ENCODE peak calls at places on chromosome 13, in six cellular contexts. F, U, A, L, R and C are unnamed samples.

GRCh38 chr13:112245179-112245724 is 130.9 kb upstream of the SPACA7 start:
- DNase-seq in R (no peak), A (no peak), F (no peak), U (no peak), L (no peak), C (no peak)

GRCh38 chr13:89883893-89884448 is 1463.5 kb upstream of the MIR17HG start:
- DNase-seq in F (no peak), L (no peak), R (no peak), A (no peak), U (no peak), C (no peak)

GRCh38 chr13:30159446-30159839 is 147.9 kb downstream of the KATNAL1 start:
- DNase-seq in F (peak; percentile 91), L (no peak), U (peak; percentile 22), A (no peak), R (no peak), C (no peak)

GRCh38 chr13:50392977-50393376 is 377.7 kb downstream of the KCNRG start:
- DNase-seq in L (no peak), R (no peak), A (no peak), F (peak; percentile 9), U (no peak), C (no peak)

GRCh38 chr13:39618546-39618945 is 15.6 kb upstream of the LHFPL6 start:
- DNase-seq in U (no peak), R (no peak), L (no peak), F (no peak), A (no peak), C (no peak)

GRCh38 chr13:75910591-75910990 is 274.5 kb downstream of the LMO7 start:
- DNase-seq in U (no peak), A (no peak), R (no peak), L (no peak), F (no peak), C (peak; percentile 4)

GRCh38 chr13:29676535-29676934 is 81.0 kb upstream of the SLC7A1 start:
- DNase-seq in L (peak; percentile 8), F (peak; percentile 80), R (no peak), U (no peak), A (no peak), C (no peak)

GRCh38 chr13:108342369-108343289 is 73.1 kb downstream of the TNFSF13B start:
- DNase-seq in A (peak; percentile 65), L (no peak), U (peak; percentile 49), F (peak; percentile 55), R (peak; percentile 54), C (peak; percentile 23)

GRCh38 chr13:95492044-95492801 is 60.3 kb upstream of the CLDN10 start:
- DNase-seq in F (no peak), L (peak; percentile 11), U (peak; percentile 32), R (no peak), A (peak; percentile 56), C (no peak)

GRCh38 chr13:97407540-97407939 is 26.4 kb upstream of the RAP2A start:
- DNase-seq in R (no peak), L (no peak), F (no peak), U (no peak), A (no peak), C (no peak)

GRCh38 chr13:84362777-84363176 is 480.5 kb upstream of the SLITRK1 start:
- DNase-seq in U (no peak), L (no peak), R (no peak), A (peak; percentile 11), F (peak; percentile 6), C (no peak)

GRCh38 chr13:91349992-91350911 is 2.8 kb downstream of the MIR17HG start:
- DNase-seq in L (no peak), F (no peak), U (no peak), A (no peak), R (no peak), C (no peak)
- H3F3A ChIP-seq in L (peaks cover 56% of the 10 kb centered on the region), F (peaks cover 26% of the 10 kb centered on the region), U (peaks cover 8% of the 10 kb centered on the region), A (peaks cover 22% of the 10 kb centered on the region), R (peaks cover 30% of the 10 kb centered on the region), C (peaks cover 17% of the 10 kb centered on the region)

DNA sequence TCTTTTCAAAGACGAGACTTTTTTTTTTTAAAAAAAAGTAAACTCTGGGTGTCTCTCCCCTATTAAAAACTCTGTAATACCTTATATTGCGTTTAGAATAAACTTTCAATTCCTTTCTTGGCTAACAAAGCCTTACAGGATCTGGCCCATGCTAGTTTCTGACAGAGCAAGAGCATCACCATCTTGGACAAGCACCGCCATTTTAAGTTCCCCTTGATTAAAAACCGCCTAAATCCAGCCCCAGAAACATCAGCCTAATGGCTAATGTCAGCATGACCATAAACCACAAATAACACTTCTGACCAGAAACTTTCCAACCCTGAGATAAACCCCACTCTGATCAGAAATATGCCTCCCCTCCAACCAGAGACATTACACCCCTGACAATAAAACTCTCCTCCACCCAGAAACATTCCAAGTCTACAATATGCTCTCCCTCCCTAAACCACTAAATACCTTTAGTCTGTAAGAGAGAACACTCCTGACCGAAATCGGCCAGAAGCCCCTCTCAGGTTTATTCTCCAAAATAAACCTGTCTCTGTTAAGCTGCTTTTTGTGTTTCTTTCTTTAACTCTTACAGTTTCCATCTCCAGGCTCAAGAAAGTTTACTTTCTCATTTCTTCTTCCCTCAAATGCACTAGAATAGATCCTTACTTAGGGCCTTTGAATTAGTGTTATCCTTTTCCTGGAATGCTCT is 1.6 kb upstream of the AKAP11 start:
- DNase-seq in F (no peak), A (no peak), R (no peak), L (no peak), U (no peak), C (no peak)
- H3K9me2 ChIP-seq in F (no peaks in the 10 kb centered on the region), A (no peaks in the 10 kb centered on the region), R (no peaks in the 10 kb centered on the region), L (no peaks in the 10 kb centered on the region), U (no peaks in the 10 kb centered on the region), C (no peaks in the 10 kb centered on the region)

DNA sequence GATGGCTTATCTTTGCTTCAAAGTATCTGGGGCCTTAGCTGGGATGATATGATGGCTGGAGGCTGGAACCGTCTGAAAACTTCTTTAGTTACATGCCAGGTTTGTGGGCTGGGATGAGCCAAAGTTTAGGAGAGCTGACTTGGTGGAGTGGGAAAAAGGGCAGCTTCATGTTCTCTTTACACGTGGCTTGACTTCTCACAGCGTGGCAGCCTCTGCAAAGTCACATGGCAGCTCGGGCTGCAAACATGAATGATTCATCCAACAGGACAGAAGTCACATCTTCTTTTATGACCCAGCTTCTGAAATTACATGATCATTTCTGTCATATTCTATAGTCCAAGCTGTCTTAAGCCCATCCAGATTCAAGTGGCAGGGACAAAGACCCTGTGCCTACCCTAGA is 176.0 kb downstream of the OLFM4 start:
- DNase-seq in L (no peak), R (no peak), A (no peak), U (no peak), F (no peak), C (no peak)
- H3F3A ChIP-seq in L (no peaks in the 10 kb centered on the region), R (no peaks in the 10 kb centered on the region), A (no peaks in the 10 kb centered on the region), U (no peaks in the 10 kb centered on the region), F (no peaks in the 10 kb centered on the region), C (no peaks in the 10 kb centered on the region)

DNA sequence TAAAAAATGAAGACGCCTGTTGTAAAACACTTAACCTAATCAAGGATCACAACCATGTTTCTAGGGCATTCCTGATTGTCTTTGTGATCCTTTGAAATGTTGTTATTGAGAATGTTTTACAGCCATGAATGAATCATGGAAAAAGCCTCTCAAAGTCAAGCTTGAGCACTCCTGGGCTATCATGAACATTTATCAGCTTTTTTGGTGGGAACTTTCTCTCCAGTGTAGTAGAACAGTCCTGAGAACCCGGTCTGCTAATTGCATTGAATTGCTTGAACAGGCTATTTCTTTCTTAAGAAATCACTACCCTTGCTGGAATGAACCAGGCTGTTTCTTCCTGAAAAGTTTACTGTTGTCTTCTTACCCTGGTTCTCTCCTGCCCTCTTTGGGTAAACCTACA is 516.5 kb downstream of the FGF9 start:
- DNase-seq in U (no peak), A (no peak), F (no peak), L (no peak), R (no peak), C (no peak)
- H3K9me2 ChIP-seq in U (no peaks in the 10 kb centered on the region), A (peaks cover 4% of the 10 kb centered on the region), F (no peaks in the 10 kb centered on the region), L (no peaks in the 10 kb centered on the region), R (no peaks in the 10 kb centered on the region), C (no peaks in the 10 kb centered on the region)

GRCh38 chr13:99686944-99687382 is 185.7 kb downstream of the TM9SF2 start:
- DNase-seq in U (no peak), A (peak; percentile 98), L (no peak), R (no peak), F (no peak), C (no peak)

GRCh38 chr13:99686157-99686572 is 184.9 kb downstream of the TM9SF2 start:
- DNase-seq in L (no peak), A (peak; percentile 52), U (no peak), R (no peak), F (peak; percentile 33), C (peak; percentile 66)

GRCh38 chr13:99677388-99677951 is 176.2 kb downstream of the TM9SF2 start:
- DNase-seq in L (no peak), U (peak; percentile 47), A (no peak), F (no peak), R (no peak), C (peak; percentile 44)

GRCh38 chr13:99681695-99682094 is 180.4 kb downstream of the TM9SF2 start:
- DNase-seq in L (no peak), F (no peak), U (no peak), A (peak; percentile 83), R (no peak), C (no peak)
- H3F3A ChIP-seq in L (no peaks in the 10 kb centered on the region), F (no peaks in the 10 kb centered on the region), U (no peaks in the 10 kb centered on the region), A (peaks cover 4% of the 10 kb centered on the region), R (no peaks in the 10 kb centered on the region), C (no peaks in the 10 kb centered on the region)